ENCODE peak calls at places on chromosomes 2 and 18, in ten cellular contexts. One of them, this sample, is unnamed.

GRCh38 chr18:44943201-44943881 is 262.7 kb downstream of the SETBP1 start:
- DNase-seq in uterus: no peak
- DNase-seq in tibial nerve: no peak
- DNase-seq in ovary: no peak
- DNase-seq in adrenal gland: no peak
- DNase-seq in A549: no peak
- DNase-seq in erythroblast: no peak
- DNase-seq in spleen: no peak
- DNase-seq in GM12892: no peak
- DNase-seq in prostate gland: no peak
- DNase-seq in this sample: no peak

GRCh38 chr2:206253125-206253787 is 21.2 kb upstream of the ZDBF2 start:
- DNase-seq in uterus: no peak
- DNase-seq in tibial nerve: no peak
- DNase-seq in ovary: no peak
- DNase-seq in adrenal gland: no peak
- DNase-seq in A549: no peak
- DNase-seq in erythroblast: no peak
- DNase-seq in spleen: peak
- DNase-seq in GM12892: no peak
- DNase-seq in prostate gland: no peak
- DNase-seq in this sample: no peak

GRCh38 chr2:11683966-11684365 is 14.0 kb upstream of the NTSR2 start:
- DNase-seq in uterus: no peak
- DNase-seq in tibial nerve: no peak
- DNase-seq in ovary: no peak
- DNase-seq in adrenal gland: no peak
- DNase-seq in A549: no peak
- DNase-seq in erythroblast: no peak
- DNase-seq in spleen: peak
- DNase-seq in GM12892: no peak
- DNase-seq in prostate gland: no peak
- DNase-seq in this sample: no peak

GRCh38 chr18:75132931-75133525 is 75.9 kb downstream of the PTGR3 start:
- DNase-seq in uterus: no peak
- DNase-seq in tibial nerve: no peak
- DNase-seq in ovary: no peak
- DNase-seq in adrenal gland: peak
- DNase-seq in A549: no peak
- DNase-seq in erythroblast: no peak
- DNase-seq in spleen: peak
- DNase-seq in GM12892: no peak
- DNase-seq in prostate gland: peak
- DNase-seq in this sample: no peak

GRCh38 chr18:11146238-11146946 is 3.0 kb downstream of the PIEZO2 start:
- DNase-seq in uterus: no peak
- DNase-seq in tibial nerve: no peak
- DNase-seq in ovary: no peak
- DNase-seq in adrenal gland: no peak
- DNase-seq in A549: no peak
- DNase-seq in erythroblast: no peak
- DNase-seq in spleen: no peak
- DNase-seq in GM12892: no peak
- DNase-seq in prostate gland: no peak
- DNase-seq in this sample: no peak

GRCh38 chr18:44938396-44939036 is 257.8 kb downstream of the SETBP1 start:
- DNase-seq in uterus: no peak
- DNase-seq in tibial nerve: no peak
- DNase-seq in ovary: no peak
- DNase-seq in adrenal gland: no peak
- DNase-seq in A549: no peak
- DNase-seq in erythroblast: no peak
- DNase-seq in spleen: no peak
- DNase-seq in GM12892: no peak
- DNase-seq in prostate gland: peak
- DNase-seq in this sample: no peak

GRCh38 chr2:195051401-195051800 is 605.6 kb upstream of the SLC39A10 start:
- DNase-seq in uterus: no peak
- DNase-seq in tibial nerve: no peak
- DNase-seq in ovary: no peak
- DNase-seq in adrenal gland: no peak
- DNase-seq in A549: no peak
- DNase-seq in erythroblast: no peak
- DNase-seq in spleen: no peak
- DNase-seq in GM12892: no peak
- DNase-seq in prostate gland: no peak
- DNase-seq in this sample: no peak

GRCh38 chr2:67451086-67451832 is 54.1 kb downstream of the ETAA1 start:
- DNase-seq in uterus: no peak
- DNase-seq in tibial nerve: no peak
- DNase-seq in ovary: no peak
- DNase-seq in adrenal gland: no peak
- DNase-seq in A549: peak
- DNase-seq in erythroblast: no peak
- DNase-seq in spleen: no peak
- DNase-seq in GM12892: no peak
- DNase-seq in prostate gland: peak
- DNase-seq in this sample: no peak

GRCh38 chr2:42959148-42959992 is 167.0 kb upstream of the HAAO start:
- DNase-seq in uterus: peak
- DNase-seq in tibial nerve: peak
- DNase-seq in ovary: peak
- DNase-seq in adrenal gland: no peak
- DNase-seq in A549: no peak
- DNase-seq in erythroblast: no peak
- DNase-seq in spleen: no peak
- DNase-seq in GM12892: no peak
- DNase-seq in prostate gland: no peak
- DNase-seq in this sample: no peak

GRCh38 chr2:119721904-119722303 is 37.8 kb upstream of the PTPN4 start:
- DNase-seq in uterus: no peak
- DNase-seq in tibial nerve: no peak
- DNase-seq in ovary: no peak
- DNase-seq in adrenal gland: no peak
- DNase-seq in A549: no peak
- DNase-seq in erythroblast: no peak
- DNase-seq in spleen: no peak
- DNase-seq in GM12892: no peak
- DNase-seq in prostate gland: no peak
- DNase-seq in this sample: no peak

GRCh38 chr18:27942706-27943105 is 234.2 kb downstream of the CDH2 start:
- DNase-seq in uterus: no peak
- DNase-seq in tibial nerve: no peak
- DNase-seq in ovary: no peak
- DNase-seq in adrenal gland: no peak
- DNase-seq in A549: no peak
- DNase-seq in erythroblast: no peak
- DNase-seq in spleen: no peak
- DNase-seq in GM12892: no peak
- DNase-seq in prostate gland: no peak
- DNase-seq in this sample: no peak

GRCh38 chr2:156399224-156399949 is 36.8 kb upstream of the GPD2 start:
- DNase-seq in uterus: peak
- DNase-seq in tibial nerve: no peak
- DNase-seq in ovary: peak
- DNase-seq in adrenal gland: peak
- DNase-seq in A549: peak
- DNase-seq in erythroblast: no peak
- DNase-seq in spleen: no peak
- DNase-seq in GM12892: no peak
- DNase-seq in prostate gland: peak
- DNase-seq in this sample: no peak
- TF ChIP-seq POLR2A in uterus: no peak
- TF ChIP-seq POLR2A in tibial nerve: no peak
- TF ChIP-seq POLR2A in ovary: no peak
- TF ChIP-seq POLR2A in adrenal gland: no peak
- TF ChIP-seq POLR2A in A549: no peak
- TF ChIP-seq POLR2A in erythroblast: no peak
- TF ChIP-seq POLR2A in spleen: no peak
- TF ChIP-seq POLR2A in GM12892: no peak
- TF ChIP-seq POLR2A in prostate gland: no peak
- TF ChIP-seq POLR2A in this sample: no peak

GRCh38 chr2:74648009-74648443 is at the start of gene M1AP:
- DNase-seq in uterus: no peak
- DNase-seq in tibial nerve: no peak
- DNase-seq in ovary: no peak
- DNase-seq in adrenal gland: no peak
- DNase-seq in A549: no peak
- DNase-seq in erythroblast: peak
- DNase-seq in spleen: no peak
- DNase-seq in GM12892: no peak
- DNase-seq in prostate gland: no peak
- DNase-seq in this sample: no peak
- TF ChIP-seq POLR2A in uterus: no peak
- TF ChIP-seq POLR2A in tibial nerve: no peak
- TF ChIP-seq POLR2A in ovary: no peak
- TF ChIP-seq POLR2A in adrenal gland: no peak
- TF ChIP-seq POLR2A in A549: no peak
- TF ChIP-seq POLR2A in erythroblast: no peak
- TF ChIP-seq POLR2A in spleen: no peak
- TF ChIP-seq POLR2A in GM12892: no peak
- TF ChIP-seq POLR2A in prostate gland: no peak
- TF ChIP-seq POLR2A in this sample: no peak

GRCh38 chr2:124740636-124741035 is 715.5 kb downstream of the CNTNAP5 start:
- DNase-seq in uterus: no peak
- DNase-seq in tibial nerve: no peak
- DNase-seq in ovary: no peak
- DNase-seq in adrenal gland: no peak
- DNase-seq in A549: no peak
- DNase-seq in erythroblast: no peak
- DNase-seq in spleen: no peak
- DNase-seq in GM12892: no peak
- DNase-seq in prostate gland: no peak
- DNase-seq in this sample: no peak
- TF ChIP-seq POLR2A in uterus: no peak
- TF ChIP-seq POLR2A in tibial nerve: no peak
- TF ChIP-seq POLR2A in ovary: no peak
- TF ChIP-seq POLR2A in adrenal gland: no peak
- TF ChIP-seq POLR2A in A549: no peak
- TF ChIP-seq POLR2A in erythroblast: no peak
- TF ChIP-seq POLR2A in spleen: no peak
- TF ChIP-seq POLR2A in GM12892: no peak
- TF ChIP-seq POLR2A in prostate gland: no peak
- TF ChIP-seq POLR2A in this sample: no peak

GRCh38 chr2:101135412-101136296 is 15.5 kb downstream of the TBC1D8 start:
- DNase-seq in uterus: no peak
- DNase-seq in tibial nerve: no peak
- DNase-seq in ovary: no peak
- DNase-seq in adrenal gland: no peak
- DNase-seq in A549: no peak
- DNase-seq in erythroblast: no peak
- DNase-seq in spleen: no peak
- DNase-seq in GM12892: no peak
- DNase-seq in prostate gland: no peak
- DNase-seq in this sample: no peak
- TF ChIP-seq POLR2A in uterus: no peak
- TF ChIP-seq POLR2A in tibial nerve: no peak
- TF ChIP-seq POLR2A in ovary: no peak
- TF ChIP-seq POLR2A in adrenal gland: no peak
- TF ChIP-seq POLR2A in A549: no peak
- TF ChIP-seq POLR2A in erythroblast: no peak
- TF ChIP-seq POLR2A in spleen: no peak
- TF ChIP-seq POLR2A in GM12892: no peak
- TF ChIP-seq POLR2A in prostate gland: no peak
- TF ChIP-seq POLR2A in this sample: no peak